ENCODE peak calls at places on chromosomes 2 and 18, in eight cellular contexts. V is dorsolateral prefrontal cortex, H is tibial artery, J is tibial nerve, I is fibroblast of pulmonary artery, N is lower lobe of right lung, Y is endodermal cell, D is transverse colon. U is an unnamed sample.

GRCh38 chr18:62073882-62074281 is 113.0 kb downstream of the PIGN start:
- DNase-seq in N (no peak), J (no peak), V (no peak), H (no peak), I (no peak), D (no peak), Y (no peak), U (no peak)

GRCh38 chr2:229686122-229686919 is 28.0 kb downstream of the DNER start:
- DNase-seq in I (no peak), Y (no peak), V (no peak), N (no peak), H (no peak), D (no peak), J (no peak), U (no peak)

GRCh38 chr2:48715042-48715899 is 40.3 kb downstream of the LHCGR start:
- DNase-seq in H (peak; percentile 70), Y (no peak), D (peak; percentile 86), J (peak; percentile 48), V (no peak), I (peak; percentile 87), N (peak; percentile 64), U (no peak)

GRCh38 chr18:64110692-64111480 is 38.0 kb downstream of the LINC00305 start:
- DNase-seq in N (no peak), H (no peak), V (no peak), J (no peak), Y (no peak), D (no peak), I (peak; percentile 18), U (no peak)

GRCh38 chr2:201795608-201796477 is 10.5 kb upstream of the CDK15 start:
- DNase-seq in I (peak; percentile 62), V (no peak), H (no peak), N (no peak), J (no peak), D (no peak), Y (peak; percentile 81), U (no peak)

GRCh38 chr2:159063677-159064076 is 95.2 kb downstream of the TANC1 start:
- DNase-seq in I (no peak), Y (no peak), J (no peak), N (no peak), D (no peak), V (no peak), H (no peak), U (no peak)

GRCh38 chr2:240182001-240182400 is 41.5 kb upstream of the OTOS start:
- DNase-seq in J (no peak), V (no peak), Y (peak; percentile 27), H (no peak), I (no peak), N (no peak), D (no peak), U (peak; percentile 41)

GRCh38 chr18:61587865-61588264 is 254.6 kb downstream of the CDH20 start:
- DNase-seq in H (no peak), I (no peak), Y (no peak), V (no peak), J (no peak), N (no peak), D (no peak), U (no peak)

GRCh38 chr18:48921305-48922202 is 29.2 kb downstream of the SMAD7 start:
- DNase-seq in I (no peak), N (no peak), V (no peak), D (no peak), Y (peak; percentile 44), H (no peak), J (no peak), U (peak; percentile 86)

GRCh38 chr2:106956879-106957278 is 70.9 kb upstream of the ST6GAL2 start:
- DNase-seq in V (no peak), I (peak; percentile 91), Y (no peak), H (no peak), D (no peak), J (no peak), N (no peak), U (no peak)

GRCh38 chr18:30870466-30870865 is 172.1 kb downstream of the DSC3 start:
- DNase-seq in I (no peak), H (no peak), J (no peak), N (no peak), D (no peak), V (no peak), Y (no peak), U (no peak)

GRCh38 chr2:85852078-85852790 is 36.6 kb downstream of the ST3GAL5 start:
- DNase-seq in J (no peak), D (no peak), Y (no peak), V (no peak), H (no peak), N (no peak), I (no peak), U (no peak)

GRCh38 chr2:188937228-188938220 is 36.6 kb upstream of the COL3A1 start:
- DNase-seq in Y (no peak), H (no peak), I (peak; percentile 95), J (no peak), N (no peak), V (no peak), D (no peak), U (no peak)

GRCh38 chr2:16105664-16106281 is 165.4 kb downstream of the MYCN start:
- DNase-seq in N (no peak), J (no peak), I (no peak), V (no peak), Y (peak; percentile 97), D (no peak), H (no peak), U (no peak)

GRCh38 chr18:59139615-59140286 is at the start of gene SEC11C:
- DNase-seq in I (peak; percentile 96), D (peak; percentile 97), J (peak; percentile 89), V (peak; percentile 98), H (peak; percentile 95), N (peak; percentile 98), Y (peak; percentile 98), U (peak; percentile 99)

GRCh38 chr18:34159691-34160185 is 65.0 kb downstream of the NOL4 start:
- DNase-seq in D (no peak), N (no peak), J (no peak), Y (no peak), I (no peak), V (no peak), H (no peak), U (no peak)

GRCh38 chr2:234425923-234426603 is 70.8 kb downstream of the ARL4C start:
- DNase-seq in V (no peak), H (no peak), J (no peak), I (no peak), D (peak; percentile 77), Y (no peak), N (peak; percentile 55), U (no peak)

GRCh38 chr2:15799432-15799827 is 140.9 kb upstream of the MYCN start:
- DNase-seq in D (no peak), V (no peak), H (no peak), I (no peak), J (no peak), Y (no peak), N (no peak), U (no peak)

DNA sequence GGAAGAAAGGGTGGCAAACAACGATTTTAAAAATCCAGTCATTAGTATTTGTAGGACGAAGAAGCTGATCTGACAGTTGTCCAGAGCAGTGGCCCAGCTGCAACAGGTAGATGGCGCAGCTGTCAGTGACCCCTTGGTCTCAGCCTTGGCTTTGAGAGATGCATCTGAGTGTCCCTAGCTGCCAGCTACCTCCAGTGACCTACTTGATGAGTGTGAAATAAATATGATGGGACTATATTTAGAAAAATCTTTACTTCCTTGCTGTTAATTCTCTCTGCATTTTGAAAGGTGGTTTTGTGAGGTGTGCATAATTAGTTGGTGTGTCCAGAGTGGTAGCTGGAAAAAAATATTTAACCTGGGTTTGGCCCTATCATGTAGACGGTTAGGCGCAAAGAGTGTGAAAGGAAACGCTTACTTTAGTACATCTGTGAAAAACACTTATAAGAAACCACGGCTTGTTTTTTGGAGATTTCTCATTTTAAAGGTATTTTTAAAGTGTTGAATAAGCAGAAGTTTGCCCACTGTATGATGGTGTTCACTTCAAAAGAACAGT is 962 bp downstream of the INPP1 start:
- DNase-seq in Y (peak; percentile 84), J (peak; percentile 38), N (no peak), H (peak; percentile 45), V (peak; percentile 71), I (no peak), D (peak; percentile 62), U (no peak)
- TF ChIP-seq CTCF in Y (peak; percentile 71), J (peak; percentile 38), N (peak; percentile 41), H (no peak), V (peak; percentile 62), I (peak; percentile 16), D (peak; percentile 29), U (peak; percentile 75)

GRCh38 chr2:214489702-214490101 is 78.8 kb downstream of the VWC2L start:
- DNase-seq in I (no peak), H (no peak), J (no peak), Y (no peak), D (no peak), V (no peak), N (no peak), U (no peak)

GRCh38 chr2:214492608-214493007 is 81.8 kb downstream of the VWC2L start:
- DNase-seq in H (no peak), Y (no peak), I (no peak), J (no peak), V (no peak), N (no peak), D (no peak), U (no peak)

GRCh38 chr2:214492152-214492551 is 81.3 kb downstream of the VWC2L start:
- DNase-seq in D (no peak), V (no peak), H (no peak), Y (no peak), N (no peak), J (no peak), I (no peak), U (no peak)

GRCh38 chr2:214484701-214485100 is 73.8 kb downstream of the VWC2L start:
- DNase-seq in D (no peak), J (no peak), N (no peak), H (no peak), Y (no peak), V (no peak), I (no peak), U (no peak)

GRCh38 chr2:214489181-214489580 is 78.3 kb downstream of the VWC2L start:
- DNase-seq in I (no peak), D (no peak), N (no peak), Y (no peak), J (no peak), V (no peak), H (no peak), U (no peak)
- TF ChIP-seq CTCF in I (no peak), D (no peak), N (no peak), Y (peak; percentile 61), J (no peak), V (no peak), H (no peak), U (peak; percentile 42)

GRCh38 chr2:74507926-74508520 is 528 bp upstream of the PCGF1 start:
- DNase-seq in D (peak; percentile 55), H (peak; percentile 24), I (peak; percentile 29), Y (peak; percentile 83), J (no peak), N (peak; percentile 59), V (peak; percentile 65), U (no peak)
- TF ChIP-seq CTCF in D (no peak), H (no peak), I (no peak), Y (no peak), J (no peak), N (no peak), V (no peak), U (no peak)

DNA sequence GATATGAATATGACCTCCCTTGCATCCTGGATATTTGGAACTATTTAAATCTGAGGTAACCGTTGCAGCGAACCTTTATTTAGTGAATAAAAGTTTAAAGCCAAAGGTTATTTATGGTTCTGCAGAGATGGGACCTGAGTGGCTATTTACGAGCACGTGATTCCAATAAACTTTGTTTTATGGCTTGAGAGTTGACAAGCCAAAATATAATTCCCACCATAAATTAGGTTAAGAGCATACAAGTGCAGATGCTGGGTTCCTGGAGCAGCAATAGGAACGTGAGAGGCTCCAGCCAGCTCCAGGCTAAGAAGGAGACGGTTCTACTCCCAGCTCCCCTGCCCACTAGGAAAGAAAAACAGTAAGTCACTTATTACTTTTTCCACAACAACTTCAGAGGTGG is 5.2 kb upstream of the HOXD4 start:
- DNase-seq in V (no peak), J (no peak), H (no peak), Y (no peak), N (no peak), I (no peak), D (no peak), U (no peak)
- TF ChIP-seq CTCF in V (no peak), J (no peak), H (no peak), Y (no peak), N (no peak), I (no peak), D (no peak), U (no peak)

U was measured in chondrocyte.